ENCODE peak calls at places on chromosomes 7 and 10, in seven cellular contexts. K is HCT116, T is SK-N-SH, Y is GM12878, B is H1, S is K562, P is HepG2. X is an unnamed sample.

GRCh38 chr10:111289467-111289866 is 212.6 kb downstream of the ADRA2A start:
- DNase-seq in K (no peak), T (no peak), Y (no peak), B (no peak), S (no peak), P (no peak), X (no peak)

GRCh38 chr7:103752995-103753394 is 236.5 kb downstream of the RELN start:
- DNase-seq in K (no peak), T (no peak), Y (no peak), B (no peak), S (no peak), P (no peak), X (peak)

GRCh38 chr7:142785841-142786250 is 15.1 kb downstream of the PRSS2 start:
- DNase-seq in K (no peak), T (no peak), Y (no peak), B (no peak), S (peak), P (no peak), X (no peak)

GRCh38 chr7:23298141-23298851 is 843 bp upstream of the MALSU1 start:
- DNase-seq in K (no peak), T (peak), Y (no peak), B (no peak), S (no peak), P (peak), X (peak)

GRCh38 chr7:129793506-129794310 is 159.1 kb downstream of the UBE2H start:
- DNase-seq in K (no peak), T (peak), Y (no peak), B (no peak), S (no peak), P (no peak), X (no peak)

GRCh38 chr7:87702326-87702725 is 74.1 kb downstream of the RUNDC3B start:
- DNase-seq in K (no peak), T (no peak), Y (no peak), B (no peak), S (no peak), P (no peak), X (peak)

GRCh38 chr7:27606270-27607209 is 56.1 kb downstream of the HIBADH start:
- DNase-seq in K (no peak), T (no peak), Y (no peak), B (no peak), S (no peak), P (peak), X (no peak)

GRCh38 chr7:107966701-107967100 is 36.3 kb downstream of the LAMB1 start:
- DNase-seq in K (no peak), T (no peak), Y (no peak), B (peak), S (no peak), P (peak), X (no peak)

GRCh38 chr7:75639071-75639892 is 99.5 kb downstream of the HIP1 start:
- DNase-seq in K (no peak), T (peak), Y (no peak), B (no peak), S (peak), P (no peak), X (peak)

GRCh38 chr7:129741011-129741410 is 129.5 kb downstream of the NRF1 start:
- DNase-seq in K (no peak), T (no peak), Y (no peak), B (no peak), S (no peak), P (no peak), X (no peak)

GRCh38 chr7:144174613-144175012 is 8.7 kb upstream of the CTAGE4 start:
- DNase-seq in K (no peak), T (no peak), Y (no peak), B (no peak), S (no peak), P (no peak), X (no peak)

GRCh38 chr10:103517234-103518085 is 24.0 kb downstream of the NEURL1 start:
- DNase-seq in K (no peak), T (peak), Y (no peak), B (no peak), S (no peak), P (no peak), X (no peak)

GRCh38 chr7:12350971-12351370 is 52.7 kb downstream of the VWDE start:
- DNase-seq in K (no peak), T (no peak), Y (no peak), B (no peak), S (no peak), P (no peak), X (no peak)

GRCh38 chr7:102917436-102918353 is 4.9 kb downstream of the LRRC17 start:
- DNase-seq in K (peak), T (no peak), Y (no peak), B (no peak), S (no peak), P (no peak), X (peak)

GRCh38 chr10:124325998-124326636 is 92.6 kb downstream of the OAT start:
- DNase-seq in K (no peak), T (no peak), Y (no peak), B (no peak), S (no peak), P (no peak), X (no peak)

GRCh38 chr10:79111427-79111826 is 42.7 kb downstream of the ZMIZ1 start:
- DNase-seq in K (no peak), T (no peak), Y (no peak), B (no peak), S (no peak), P (peak), X (no peak)

GRCh38 chr10:123269017-123269552 is 114.9 kb downstream of the BUB3 start:
- DNase-seq in K (no peak), T (no peak), Y (no peak), B (no peak), S (no peak), P (no peak), X (no peak)

GRCh38 chr7:107304636-107305035 is 135.8 kb downstream of the HBP1 start:
- DNase-seq in K (no peak), T (no peak), Y (no peak), B (no peak), S (no peak), P (no peak), X (no peak)

GRCh38 chr7:4091767-4092166 is 590.3 kb upstream of the FOXK1 start:
- DNase-seq in K (no peak), T (no peak), Y (no peak), B (no peak), S (no peak), P (no peak), X (no peak)

GRCh38 chr7:18384491-18385143 is 110.9 kb upstream of the HDAC9 start:
- DNase-seq in K (no peak), T (no peak), Y (no peak), B (no peak), S (no peak), P (no peak), X (no peak)

GRCh38 chr7:4960363-4960762 is 1.4 kb upstream of the MMD2 start:
- DNase-seq in K (no peak), T (no peak), Y (no peak), B (no peak), S (no peak), P (no peak), X (peak)

GRCh38 chr10:124619195-124619594 is 125.0 kb downstream of the FAM53B start:
- DNase-seq in K (no peak), T (no peak), Y (no peak), B (no peak), S (no peak), P (no peak), X (peak)

GRCh38 chr7:76220185-76221057 is 18.7 kb downstream of the SRRM3 start:
- DNase-seq in K (no peak), T (peak), Y (no peak), B (peak), S (no peak), P (peak), X (no peak)

GRCh38 chr7:134854816-134855215 is 75.4 kb downstream of the CALD1 start:
- DNase-seq in K (no peak), T (no peak), Y (no peak), B (no peak), S (no peak), P (no peak), X (no peak)

GRCh38 chr7:51472017-51472296 is 155.3 kb upstream of the COBL start:
- DNase-seq in K (no peak), T (no peak), Y (no peak), B (no peak), S (no peak), P (no peak), X (no peak)

GRCh38 chr7:137245186-137245585 is 98.3 kb downstream of the PTN start:
- DNase-seq in K (no peak), T (no peak), Y (no peak), B (no peak), S (no peak), P (no peak), X (no peak)

GRCh38 chr10:97422921-97423420 is 3.0 kb upstream of the PGAM1 start:
- DNase-seq in K (no peak), T (no peak), Y (no peak), B (no peak), S (no peak), P (no peak), X (no peak)

GRCh38 chr7:93117327-93117726 is 452 bp downstream of the SAMD9 start:
- DNase-seq in K (no peak), T (no peak), Y (no peak), B (no peak), S (no peak), P (no peak), X (no peak)

GRCh38 chr10:45534572-45534971 is 138.0 kb downstream of the ZFAND4 start:
- DNase-seq in K (no peak), T (no peak), Y (no peak), B (no peak), S (no peak), P (no peak), X (no peak)
- TF ChIP-seq JUND in K (no peak), T (no peak), Y (no peak), B (no peak), S (no peak), P (no peak), X (no peak)

GRCh38 chr7:16606704-16607103 is 38.9 kb downstream of the ANKMY2 start:
- DNase-seq in K (no peak), T (no peak), Y (no peak), B (no peak), S (no peak), P (no peak), X (no peak)
- TF ChIP-seq JUND in K (no peak), T (no peak), Y (no peak), B (no peak), S (no peak), P (no peak), X (no peak)

DNA sequence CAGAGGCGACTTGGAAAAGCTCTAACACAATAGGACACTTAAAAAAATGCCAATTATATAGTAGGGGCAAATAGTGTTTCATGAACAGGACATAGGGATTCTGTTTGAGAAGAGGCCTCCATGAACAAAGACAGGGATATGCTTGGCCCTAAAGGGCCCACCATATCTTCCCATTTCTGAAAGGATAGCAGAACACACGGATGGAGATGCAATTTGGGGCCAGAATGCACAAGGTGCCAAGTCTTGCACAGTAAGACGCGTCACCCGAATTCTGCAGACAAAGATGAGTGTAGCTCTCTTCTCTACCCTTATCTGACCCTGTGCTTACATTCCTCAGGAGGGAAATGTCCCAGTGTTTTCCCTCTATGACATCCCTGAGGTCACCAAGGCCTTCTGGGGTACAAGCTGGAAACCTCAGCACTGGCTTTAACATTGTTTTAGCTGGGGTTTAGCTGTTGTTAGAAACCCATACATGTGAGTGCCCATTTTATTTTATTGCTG is 12.8 kb downstream of the PRKCQ start:
- DNase-seq in K (no peak), T (no peak), Y (no peak), B (no peak), S (no peak), P (no peak), X (no peak)
- TF ChIP-seq JUND in K (no peak), T (no peak), Y (no peak), B (no peak), S (no peak), P (no peak), X (no peak)

DNA sequence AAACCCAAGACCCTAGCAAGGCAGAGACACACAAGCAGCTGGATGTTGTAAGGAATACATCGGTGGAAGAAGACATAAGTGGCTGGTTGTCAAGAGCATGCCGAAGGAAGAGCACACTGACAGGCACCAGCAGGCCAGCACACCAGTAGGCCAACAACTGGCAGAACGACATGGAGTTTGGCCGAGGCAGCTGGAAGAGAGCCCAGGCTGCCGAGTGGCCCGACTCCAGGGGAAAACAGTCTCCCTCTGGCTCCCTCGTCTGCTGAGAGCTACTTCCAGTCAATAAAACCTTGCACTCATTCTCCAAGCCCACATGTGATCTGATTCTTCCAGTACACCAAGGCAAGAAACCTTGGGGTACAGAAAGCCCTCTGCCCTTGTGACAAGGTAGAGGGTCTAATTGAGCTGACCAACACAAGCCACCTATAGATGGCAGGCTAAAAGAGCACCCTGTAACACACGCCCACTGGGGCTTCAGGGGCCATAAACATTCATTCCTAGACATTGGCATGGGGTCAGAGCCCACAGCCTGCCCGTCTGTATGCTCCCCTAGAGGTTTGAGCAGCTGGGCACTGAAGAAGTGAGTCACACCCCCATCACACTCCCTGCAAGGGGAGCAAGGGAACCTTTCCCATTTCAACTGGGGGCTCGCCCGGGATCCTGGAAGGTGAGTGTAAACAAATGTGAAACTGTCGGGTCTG is 14.7 kb upstream of the TNS3 start:
- DNase-seq in K (no peak), T (no peak), Y (no peak), B (no peak), S (no peak), P (peak), X (peak)
- TF ChIP-seq JUND in K (no peak), T (no peak), Y (no peak), B (no peak), S (no peak), P (no peak), X (no peak)

DNA sequence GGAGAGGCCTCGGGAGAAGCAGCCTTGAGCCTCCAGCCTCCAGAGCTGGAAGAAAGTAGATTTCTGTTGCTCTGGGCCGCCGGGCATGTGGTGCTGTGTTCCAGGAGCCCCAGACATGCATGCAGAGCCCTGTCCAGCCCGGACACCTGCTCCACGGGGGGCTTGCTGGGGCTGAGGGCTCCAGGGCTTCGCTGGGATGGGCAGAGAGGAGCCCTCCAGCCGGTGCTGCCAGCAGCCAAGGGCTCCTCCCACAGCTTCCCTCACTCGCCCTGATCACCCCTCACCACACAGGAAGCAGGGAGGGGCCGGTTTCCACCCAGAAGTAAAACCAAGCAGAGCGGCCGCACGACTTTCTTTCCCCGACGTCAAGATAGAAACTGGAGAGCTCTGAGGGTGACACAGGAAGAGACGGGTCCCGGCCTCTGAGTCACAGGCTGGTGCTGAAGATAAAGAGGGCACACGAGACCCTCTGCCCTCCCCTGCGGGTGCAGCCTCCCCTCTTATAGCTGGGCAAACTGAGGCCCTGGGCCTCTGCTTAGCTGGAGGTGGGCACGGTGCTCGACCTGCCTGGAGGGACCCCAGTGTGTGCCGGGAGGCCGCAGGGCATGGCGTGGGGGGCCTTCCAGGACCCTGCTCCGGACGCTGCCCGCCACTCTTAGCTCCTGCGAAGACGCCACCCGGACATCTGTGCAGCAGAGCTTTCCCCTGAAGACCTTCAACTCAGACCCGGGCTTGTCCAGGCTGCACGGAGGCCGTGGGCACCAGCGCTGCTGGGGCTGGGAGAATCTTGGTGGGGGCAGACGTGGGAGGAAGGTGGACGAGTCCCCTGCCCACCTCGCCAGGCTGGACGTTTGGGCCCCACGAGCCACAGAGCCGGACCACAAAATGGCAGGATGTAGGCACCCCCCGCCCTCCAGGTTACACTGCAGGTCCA is 31.1 kb downstream of the ADAP1 start:
- DNase-seq in K (no peak), T (no peak), Y (peak), B (no peak), S (peak), P (no peak), X (no peak)
- TF ChIP-seq JUND in K (no peak), T (no peak), Y (peak), B (no peak), S (peak), P (no peak), X (no peak)

DNA sequence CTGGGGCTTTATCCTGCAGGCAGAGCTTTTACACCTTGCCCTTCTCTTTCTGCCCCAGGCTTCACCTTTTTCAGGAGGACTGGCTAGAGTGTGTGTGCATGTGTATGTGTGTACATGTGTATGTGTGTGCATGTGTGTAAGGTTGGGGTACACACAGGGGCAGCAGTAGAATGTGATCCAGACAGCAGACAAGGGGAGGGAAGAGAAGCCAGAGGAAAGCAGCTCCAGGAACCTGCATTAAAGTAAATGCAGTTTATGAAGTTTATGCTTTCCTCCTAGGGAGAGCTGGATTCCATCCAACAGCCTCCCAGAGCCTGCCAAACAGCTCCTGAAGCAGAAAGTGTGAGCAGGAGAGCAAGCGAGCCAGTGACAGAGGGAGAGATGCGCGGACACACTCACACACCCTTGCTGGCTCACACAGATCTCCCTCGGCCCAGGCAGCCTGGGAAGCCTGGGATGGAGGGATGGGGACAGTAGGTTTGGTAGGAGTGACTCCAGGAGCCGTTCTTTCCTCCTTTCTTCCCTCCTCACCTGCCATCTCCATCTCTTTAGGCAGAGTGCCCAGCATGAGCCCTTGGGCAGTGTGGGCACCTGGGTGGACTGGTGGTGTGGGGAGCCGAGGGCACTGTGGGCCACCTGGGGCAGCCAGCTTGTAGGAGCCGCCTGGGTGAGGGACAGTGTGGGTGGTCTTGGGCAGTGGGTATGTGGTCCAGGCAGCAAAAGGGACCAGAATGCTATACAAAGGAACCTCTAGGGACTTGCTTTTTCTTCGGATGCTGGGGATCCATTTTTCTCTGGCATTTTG is 46.1 kb downstream of the PAX2 start:
- DNase-seq in K (no peak), T (peak), Y (no peak), B (no peak), S (no peak), P (no peak), X (peak)
- TF ChIP-seq JUND in K (no peak), T (no peak), Y (no peak), B (no peak), S (no peak), P (no peak), X (no peak)

GRCh38 chr7:159012353-159013069 is 132.2 kb downstream of the VIPR2 start:
- DNase-seq in K (no peak), T (no peak), Y (no peak), B (no peak), S (no peak), P (no peak), X (no peak)
- TF ChIP-seq JUND in K (no peak), T (no peak), Y (no peak), B (no peak), S (no peak), P (no peak), X (no peak)